ENCODE peak calls at places on chromosomes 5 and 9, in ten cellular contexts. H is H54; A is RPMI7951; Y is mesothelial cell of epicardium; W is NCI-H2107; N is NCI-H2081; Q is AG09319; G is AG10803; S is activated CD8-positive, alpha-beta memory T cell treated with anti-CD3 and anti-CD28 coated beads, Interleukin-2, amount 50 U/mL, for 4 hours; M is upper lobe of left lung. U is an unnamed sample.

GRCh38 chr9:14909631-14910177 is 524 bp downstream of the FREM1 start:
- DNase-seq in H (no peak), A (no peak), Y (no peak), W (no peak), N (no peak), Q (no peak), G (no peak), S (no peak), M (no peak), U (no peak)

GRCh38 chr5:142655339-142656267 is 30.3 kb downstream of the FGF1 start:
- DNase-seq in H (peak; percentile 70), A (peak; percentile 64), Y (peak; percentile 64), W (peak; percentile 37), N (peak; percentile 62), Q (peak; percentile 53), G (peak; percentile 91), S (peak; percentile 74), M (peak; percentile 95), U (peak; percentile 58)

GRCh38 chr5:27788184-27788583 is 749.8 kb upstream of the CDH9 start:
- DNase-seq in H (no peak), A (no peak), Y (no peak), W (no peak), N (no peak), Q (no peak), G (no peak), S (no peak), M (no peak), U (no peak)

GRCh38 chr5:150904479-150905311 is at the start of gene ZNF300:
- DNase-seq in H (peak; percentile 64), A (peak; percentile 84), Y (peak; percentile 57), W (no peak), N (peak; percentile 66), Q (peak; percentile 83), G (peak; percentile 92), S (peak; percentile 54), M (peak; percentile 86), U (peak; percentile 97)

GRCh38 chr9:126337690-126338426 is 11.2 kb downstream of the MVB12B start:
- DNase-seq in H (no peak), A (peak; percentile 23), Y (no peak), W (no peak), N (no peak), Q (no peak), G (no peak), S (no peak), M (peak; percentile 80), U (no peak)

GRCh38 chr5:60546157-60546556 is 153.8 kb downstream of the DEPDC1B start:
- DNase-seq in H (no peak), A (no peak), Y (no peak), W (no peak), N (no peak), Q (no peak), G (no peak), S (no peak), M (no peak), U (no peak)

GRCh38 chr5:3925935-3926334 is 330.3 kb downstream of the IRX1 start:
- DNase-seq in H (no peak), A (no peak), Y (no peak), W (no peak), N (no peak), Q (no peak), G (no peak), S (no peak), M (no peak), U (no peak)

GRCh38 chr9:16275795-16276624 is 594.5 kb downstream of the BNC2 start:
- DNase-seq in H (no peak), A (no peak), Y (no peak), W (no peak), N (no peak), Q (no peak), G (no peak), S (no peak), M (no peak), U (no peak)

GRCh38 chr5:177005619-177006264 is 837 bp downstream of the UIMC1 start:
- DNase-seq in H (peak; percentile 47), A (peak; percentile 47), Y (peak; percentile 45), W (peak; percentile 15), N (peak; percentile 61), Q (peak; percentile 29), G (peak; percentile 70), S (peak; percentile 65), M (peak; percentile 93), U (peak; percentile 51)

GRCh38 chr5:32482193-32482592 is 37.7 kb upstream of the ZFR start:
- DNase-seq in H (no peak), A (no peak), Y (no peak), W (no peak), N (no peak), Q (no peak), G (no peak), S (no peak), M (no peak), U (no peak)

GRCh38 chr5:169415948-169416347 is 115.0 kb upstream of the SLIT3 start:
- DNase-seq in H (no peak), A (no peak), Y (no peak), W (no peak), N (no peak), Q (no peak), G (no peak), S (no peak), M (no peak), U (no peak)

GRCh38 chr5:93252165-93252564 is 328.9 kb downstream of the NR2F1-AS1 start:
- DNase-seq in H (no peak), A (peak; percentile 44), Y (no peak), W (no peak), N (no peak), Q (no peak), G (no peak), S (no peak), M (no peak), U (no peak)

GRCh38 chr5:133670336-133670735 is 58.0 kb upstream of the FSTL4 start:
- DNase-seq in H (no peak), A (no peak), Y (no peak), W (no peak), N (no peak), Q (no peak), G (no peak), S (no peak), M (no peak), U (no peak)

GRCh38 chr9:24351258-24351657 is 194.4 kb downstream of the IZUMO3 start:
- DNase-seq in H (no peak), A (no peak), Y (no peak), W (no peak), N (no peak), Q (no peak), G (no peak), S (no peak), M (no peak), U (no peak)

GRCh38 chr9:105457560-105458294 is 9.9 kb downstream of the FSD1L start:
- DNase-seq in H (no peak), A (no peak), Y (no peak), W (no peak), N (no peak), Q (no peak), G (no peak), S (no peak), M (peak; percentile 65), U (no peak)

GRCh38 chr5:5700549-5700948 is 278.1 kb downstream of the ICE1 start:
- DNase-seq in H (no peak), A (no peak), Y (no peak), W (no peak), N (no peak), Q (no peak), G (peak; percentile 1), S (no peak), M (no peak), U (no peak)

GRCh38 chr5:148145916-148146315 is 22.4 kb upstream of the SPINK14 start:
- DNase-seq in H (no peak), A (peak; percentile 15), Y (no peak), W (no peak), N (no peak), Q (no peak), G (no peak), S (no peak), M (no peak), U (peak; percentile 42)

GRCh38 chr9:129929467-129930125 is 94.3 kb downstream of the USP20 start:
- DNase-seq in H (no peak), A (peak; percentile 29), Y (no peak), W (no peak), N (no peak), Q (no peak), G (no peak), S (no peak), M (no peak), U (no peak)

GRCh38 chr9:89888677-89889076 is 283.9 kb downstream of the GADD45G start:
- DNase-seq in H (no peak), A (no peak), Y (no peak), W (no peak), N (no peak), Q (no peak), G (no peak), S (no peak), M (no peak), U (no peak)

GRCh38 chr5:92969191-92969780 is 611.7 kb downstream of the NR2F1-AS1 start:
- DNase-seq in H (no peak), A (no peak), Y (no peak), W (no peak), N (no peak), Q (no peak), G (no peak), S (no peak), M (no peak), U (no peak)

GRCh38 chr9:133224762-133225161 is 15.7 kb upstream of the OBP2B start:
- DNase-seq in H (no peak), A (no peak), Y (no peak), W (no peak), N (no peak), Q (no peak), G (no peak), S (no peak), M (no peak), U (no peak)

GRCh38 chr5:514673-515072 is 9.6 kb downstream of the SLC9A3 start:
- DNase-seq in H (no peak), A (no peak), Y (no peak), W (no peak), N (no peak), Q (no peak), G (no peak), S (no peak), M (no peak), U (no peak)

GRCh38 chr5:62538017-62538942 is 40.3 kb upstream of the LRRC70 start:
- DNase-seq in H (no peak), A (peak; percentile 47), Y (no peak), W (no peak), N (no peak), Q (no peak), G (peak; percentile 38), S (no peak), M (no peak), U (peak; percentile 44)

GRCh38 chr9:15718423-15718822 is 165.6 kb downstream of the CCDC171 start:
- DNase-seq in H (no peak), A (no peak), Y (no peak), W (no peak), N (no peak), Q (no peak), G (no peak), S (no peak), M (no peak), U (no peak)